ENCODE peak calls at places on chromosomes 13 and 19, in four cellular contexts. W is adipocyte, I is activated T-cell treated with anti-CD3 and anti-CD28 coated beads for 1 hour, Q is left lung. N is an unnamed sample.

GRCh38 chr13:44930280-44930679 is 59.0 kb downstream of the NUFIP1 start:
- DNase-seq in Q (no peak), W (no peak), I (no peak), N (no peak)

GRCh38 chr19:48714759-48715261 is 4.7 kb downstream of the MAMSTR start:
- DNase-seq in W (no peak), Q (no peak), I (no peak), N (no peak)

GRCh38 chr13:98478134-98479129 is 98.5 kb downstream of the STK24 start:
- DNase-seq in W (no peak), Q (no peak), I (no peak), N (no peak)

GRCh38 chr19:38079926-38080380 is 144.1 kb downstream of the DPF1 start:
- DNase-seq in I (no peak), W (peak; percentile 58), Q (no peak), N (no peak)

GRCh38 chr19:47421844-47422395 is 2.6 kb upstream of the MEIS3 start:
- DNase-seq in W (peak; percentile 62), Q (no peak), I (no peak), N (no peak)

GRCh38 chr19:17091758-17092333 is 16.3 kb downstream of the MYO9B start:
- DNase-seq in I (no peak), W (no peak), Q (peak; percentile 96), N (peak; percentile 40)

GRCh38 chr13:23384111-23384510 is 49.4 kb downstream of the SACS start:
- DNase-seq in I (no peak), Q (no peak), W (peak; percentile 44), N (no peak)

GRCh38 chr13:42681394-42681793 is 100.0 kb upstream of the FAM216B start:
- DNase-seq in W (no peak), I (no peak), Q (no peak), N (no peak)

GRCh38 chr13:43730642-43731041 is 56.1 kb downstream of the ENOX1 start:
- DNase-seq in I (no peak), W (no peak), Q (no peak), N (no peak)

GRCh38 chr19:8456064-8456463 is 11.3 kb downstream of the HNRNPM start:
- DNase-seq in I (no peak), W (no peak), Q (no peak), N (no peak)

GRCh38 chr19:51784922-51785690 is 9.9 kb upstream of the FPR3 start:
- DNase-seq in W (peak; percentile 15), Q (no peak), I (no peak), N (no peak)

GRCh38 chr19:48926909-48927308 is 6.6 kb upstream of the DHDH start:
- DNase-seq in Q (no peak), W (peak; percentile 93), I (no peak), N (no peak)

GRCh38 chr19:30649934-30650614 is 277.9 kb downstream of the ZNF536 start:
- DNase-seq in I (no peak), Q (no peak), W (peak; percentile 79), N (no peak)

GRCh38 chr19:46610851-46611770 is 10.0 kb downstream of the CALM3 start:
- DNase-seq in W (no peak), Q (no peak), I (no peak), N (no peak)

GRCh38 chr19:1672769-1673644 is 20.6 kb upstream of the TCF3 start:
- DNase-seq in Q (peak; percentile 51), I (no peak), W (no peak), N (no peak)

GRCh38 chr19:18743281-18743825 is 47.8 kb downstream of the COMP start:
- DNase-seq in Q (no peak), I (no peak), W (no peak), N (peak; percentile 56)

GRCh38 chr19:41641879-41642485 is 15.1 kb upstream of the CEACAM4 start:
- DNase-seq in I (peak; percentile 66), Q (no peak), W (peak; percentile 71), N (peak; percentile 44)

GRCh38 chr13:31773538-31773937 is 34.2 kb downstream of the RXFP2 start:
- DNase-seq in I (no peak), W (peak; percentile 69), Q (no peak), N (no peak)

GRCh38 chr13:22915442-22916082 is 265.2 kb upstream of the SGCG start:
- DNase-seq in W (peak; percentile 49), Q (peak; percentile 86), I (no peak), N (no peak)